ENCODE peak calls at places on chromosomes 2 and 18, in six cellular contexts. One of them, this sample, is unnamed.

GRCh38 chr2:68319397-68320117 is at the start of gene CNRIP1:
- DNase-seq in stimulated activated CD4-positive, alpha-beta T cell treated with anti-CD3 and anti-CD28 coated beads, Interleukin-2, amount 100 ng/mL, for 24 hours: peak; percentile 15
- DNase-seq in GM03348: peak; percentile 90
- DNase-seq in epithelial cell of esophagus: peak; percentile 8
- DNase-seq in uterus: peak; percentile 84
- DNase-seq in heart left ventricle: peak; percentile 82
- DNase-seq in this sample: peak; percentile 78

GRCh38 chr2:234399451-234400246 is 97.2 kb downstream of the ARL4C start:
- DNase-seq in stimulated activated CD4-positive, alpha-beta T cell treated with anti-CD3 and anti-CD28 coated beads, Interleukin-2, amount 100 ng/mL, for 24 hours: no peak
- DNase-seq in GM03348: peak; percentile 77
- DNase-seq in epithelial cell of esophagus: no peak
- DNase-seq in uterus: no peak
- DNase-seq in heart left ventricle: no peak
- DNase-seq in this sample: no peak

GRCh38 chr2:119011162-119011909 is 69.3 kb downstream of the MARCO start:
- DNase-seq in stimulated activated CD4-positive, alpha-beta T cell treated with anti-CD3 and anti-CD28 coated beads, Interleukin-2, amount 100 ng/mL, for 24 hours: peak; percentile 33
- DNase-seq in GM03348: peak; percentile 88
- DNase-seq in epithelial cell of esophagus: peak; percentile 45
- DNase-seq in uterus: no peak
- DNase-seq in heart left ventricle: peak; percentile 59
- DNase-seq in this sample: peak; percentile 15

GRCh38 chr2:235027558-235028214 is 75.9 kb downstream of the SH3BP4 start:
- DNase-seq in stimulated activated CD4-positive, alpha-beta T cell treated with anti-CD3 and anti-CD28 coated beads, Interleukin-2, amount 100 ng/mL, for 24 hours: no peak
- DNase-seq in GM03348: peak; percentile 83
- DNase-seq in epithelial cell of esophagus: peak; percentile 86
- DNase-seq in uterus: no peak
- DNase-seq in heart left ventricle: no peak
- DNase-seq in this sample: peak; percentile 39

GRCh38 chr18:13625843-13626543 is 100.4 kb downstream of the FAM210A start:
- DNase-seq in stimulated activated CD4-positive, alpha-beta T cell treated with anti-CD3 and anti-CD28 coated beads, Interleukin-2, amount 100 ng/mL, for 24 hours: no peak
- DNase-seq in GM03348: no peak
- DNase-seq in epithelial cell of esophagus: no peak
- DNase-seq in uterus: no peak
- DNase-seq in heart left ventricle: no peak
- DNase-seq in this sample: no peak

GRCh38 chr18:53165770-53166169 is 825.8 kb downstream of the DCC start:
- DNase-seq in stimulated activated CD4-positive, alpha-beta T cell treated with anti-CD3 and anti-CD28 coated beads, Interleukin-2, amount 100 ng/mL, for 24 hours: no peak
- DNase-seq in GM03348: no peak
- DNase-seq in epithelial cell of esophagus: no peak
- DNase-seq in uterus: no peak
- DNase-seq in heart left ventricle: no peak
- DNase-seq in this sample: no peak

GRCh38 chr2:178804791-178805190 is 2.4 kb downstream of the TTN start:
- DNase-seq in stimulated activated CD4-positive, alpha-beta T cell treated with anti-CD3 and anti-CD28 coated beads, Interleukin-2, amount 100 ng/mL, for 24 hours: no peak
- DNase-seq in GM03348: peak; percentile 15
- DNase-seq in epithelial cell of esophagus: peak; percentile 39
- DNase-seq in uterus: no peak
- DNase-seq in heart left ventricle: no peak
- DNase-seq in this sample: no peak

GRCh38 chr2:206096876-206097275 is 10.9 kb upstream of the INO80D start:
- DNase-seq in stimulated activated CD4-positive, alpha-beta T cell treated with anti-CD3 and anti-CD28 coated beads, Interleukin-2, amount 100 ng/mL, for 24 hours: no peak
- DNase-seq in GM03348: no peak
- DNase-seq in epithelial cell of esophagus: no peak
- DNase-seq in uterus: no peak
- DNase-seq in heart left ventricle: no peak
- DNase-seq in this sample: no peak

GRCh38 chr2:130251520-130251864 is 53.3 kb upstream of the TUBA3E start:
- DNase-seq in stimulated activated CD4-positive, alpha-beta T cell treated with anti-CD3 and anti-CD28 coated beads, Interleukin-2, amount 100 ng/mL, for 24 hours: no peak
- DNase-seq in GM03348: no peak
- DNase-seq in epithelial cell of esophagus: no peak
- DNase-seq in uterus: no peak
- DNase-seq in heart left ventricle: no peak
- DNase-seq in this sample: no peak

GRCh38 chr18:3368193-3368592 is 81.8 kb upstream of the TGIF1 start:
- DNase-seq in stimulated activated CD4-positive, alpha-beta T cell treated with anti-CD3 and anti-CD28 coated beads, Interleukin-2, amount 100 ng/mL, for 24 hours: no peak
- DNase-seq in GM03348: peak; percentile 68
- DNase-seq in epithelial cell of esophagus: peak; percentile 54
- DNase-seq in uterus: no peak
- DNase-seq in heart left ventricle: no peak
- DNase-seq in this sample: peak; percentile 45

GRCh38 chr2:1140389-1141003 is 189.8 kb downstream of the SNTG2 start:
- DNase-seq in stimulated activated CD4-positive, alpha-beta T cell treated with anti-CD3 and anti-CD28 coated beads, Interleukin-2, amount 100 ng/mL, for 24 hours: peak; percentile 64
- DNase-seq in GM03348: peak; percentile 65
- DNase-seq in epithelial cell of esophagus: no peak
- DNase-seq in uterus: no peak
- DNase-seq in heart left ventricle: no peak
- DNase-seq in this sample: no peak

GRCh38 chr18:79829136-79829854 is 31.6 kb downstream of the KCNG2 start:
- DNase-seq in stimulated activated CD4-positive, alpha-beta T cell treated with anti-CD3 and anti-CD28 coated beads, Interleukin-2, amount 100 ng/mL, for 24 hours: no peak
- DNase-seq in GM03348: no peak
- DNase-seq in epithelial cell of esophagus: no peak
- DNase-seq in uterus: no peak
- DNase-seq in heart left ventricle: no peak
- DNase-seq in this sample: no peak